ENCODE peak calls at places on chromosomes 3 and 15, in eight cellular contexts. A is heart left ventricle, E is HCT116, Z is ovary, I is uterus, Y is tibial nerve, Q is IMR-90, F is esophagus muscularis mucosa. T is an unnamed sample.

GRCh38 chr3:148962513-148962912 is 28.8 kb upstream of the GYG1 start:
- DNase-seq in A (no peak), E (peak), Z (no peak), I (no peak), Y (no peak), Q (peak), F (no peak), T (peak)

GRCh38 chr3:147422226-147422933 is 13.2 kb downstream of the ZIC1 start:
- DNase-seq in A (no peak), E (no peak), Z (no peak), I (no peak), Y (no peak), Q (no peak), F (no peak), T (no peak)

GRCh38 chr15:46786886-46787285 is 930.4 kb upstream of the SEMA6D start:
- DNase-seq in A (no peak), E (no peak), Z (no peak), I (no peak), Y (no peak), Q (no peak), F (no peak), T (no peak)

GRCh38 chr15:64455951-64456350 is 4.4 kb upstream of the ZNF609 start:
- DNase-seq in A (peak), E (no peak), Z (no peak), I (no peak), Y (no peak), Q (no peak), F (no peak), T (peak)

GRCh38 chr3:21634112-21634511 is 116.9 kb downstream of the ZNF385D start:
- DNase-seq in A (no peak), E (no peak), Z (no peak), I (no peak), Y (no peak), Q (no peak), F (no peak), T (no peak)

GRCh38 chr3:78589778-78590177 is 1178.0 kb downstream of the ROBO1 start:
- DNase-seq in A (no peak), E (no peak), Z (no peak), I (no peak), Y (no peak), Q (no peak), F (no peak), T (no peak)

GRCh38 chr15:52798529-52799101 is 8.5 kb upstream of the ONECUT1 start:
- DNase-seq in A (no peak), E (no peak), Z (no peak), I (no peak), Y (no peak), Q (no peak), F (no peak), T (no peak)

GRCh38 chr3:52286777-52287110 is 884 bp upstream of the GLYCTK start:
- DNase-seq in A (no peak), E (no peak), Z (peak), I (peak), Y (no peak), Q (no peak), F (no peak), T (no peak)

GRCh38 chr3:178900244-178900643 is 171.4 kb downstream of the ZMAT3 start:
- DNase-seq in A (no peak), E (no peak), Z (no peak), I (no peak), Y (no peak), Q (no peak), F (no peak), T (no peak)

GRCh38 chr3:102069211-102069662 is 219.9 kb downstream of the NFKBIZ start:
- DNase-seq in A (no peak), E (no peak), Z (no peak), I (no peak), Y (no peak), Q (peak), F (no peak), T (no peak)

GRCh38 chr3:105527538-105527937 is 160.8 kb downstream of the ALCAM start:
- DNase-seq in A (no peak), E (no peak), Z (no peak), I (no peak), Y (no peak), Q (no peak), F (no peak), T (no peak)

GRCh38 chr3:123081718-123082369 is 15.0 kb downstream of the PDIA5 start:
- DNase-seq in A (no peak), E (no peak), Z (no peak), I (no peak), Y (no peak), Q (no peak), F (no peak), T (no peak)

GRCh38 chr3:72152551-72153476 is 367.9 kb upstream of the PROK2 start:
- DNase-seq in A (peak), E (peak), Z (peak), I (peak), Y (peak), Q (peak), F (no peak), T (no peak)

DNA sequence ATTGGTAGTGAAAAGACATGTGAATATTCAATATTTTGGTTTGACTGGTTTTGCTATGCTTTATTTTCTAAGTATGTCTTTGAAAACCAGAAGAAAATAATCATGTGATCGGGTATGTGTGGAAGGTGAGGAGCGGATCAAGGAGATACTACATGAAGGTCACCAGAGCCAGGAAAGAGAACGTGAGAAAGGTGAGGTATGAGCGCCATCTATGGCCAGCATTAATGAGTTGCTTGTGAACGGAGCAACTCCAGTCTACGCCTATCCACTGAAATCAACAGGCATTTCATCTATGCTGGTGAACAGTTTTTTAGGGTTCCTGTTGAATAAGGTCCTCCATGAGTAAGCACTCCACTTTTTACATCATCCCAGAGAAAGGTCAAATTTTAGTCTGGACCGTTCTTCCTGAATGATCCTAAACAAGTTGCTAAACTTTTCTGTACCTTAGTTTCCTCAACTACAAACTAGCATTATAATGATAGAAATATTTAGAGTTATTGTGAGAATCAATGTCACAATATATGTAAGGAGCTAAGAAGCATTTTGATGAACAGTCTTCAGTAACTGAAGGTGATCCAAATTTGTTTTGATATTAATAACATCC is 1435.2 kb upstream of the CADM2 start:
- DNase-seq in A (no peak), E (no peak), Z (no peak), I (no peak), Y (no peak), Q (no peak), F (no peak), T (peak)
- TF ChIP-seq CTCF in A (peak), E (no peak), Z (no peak), I (no peak), Y (peak), Q (no peak), F (no peak), T (peak)

DNA sequence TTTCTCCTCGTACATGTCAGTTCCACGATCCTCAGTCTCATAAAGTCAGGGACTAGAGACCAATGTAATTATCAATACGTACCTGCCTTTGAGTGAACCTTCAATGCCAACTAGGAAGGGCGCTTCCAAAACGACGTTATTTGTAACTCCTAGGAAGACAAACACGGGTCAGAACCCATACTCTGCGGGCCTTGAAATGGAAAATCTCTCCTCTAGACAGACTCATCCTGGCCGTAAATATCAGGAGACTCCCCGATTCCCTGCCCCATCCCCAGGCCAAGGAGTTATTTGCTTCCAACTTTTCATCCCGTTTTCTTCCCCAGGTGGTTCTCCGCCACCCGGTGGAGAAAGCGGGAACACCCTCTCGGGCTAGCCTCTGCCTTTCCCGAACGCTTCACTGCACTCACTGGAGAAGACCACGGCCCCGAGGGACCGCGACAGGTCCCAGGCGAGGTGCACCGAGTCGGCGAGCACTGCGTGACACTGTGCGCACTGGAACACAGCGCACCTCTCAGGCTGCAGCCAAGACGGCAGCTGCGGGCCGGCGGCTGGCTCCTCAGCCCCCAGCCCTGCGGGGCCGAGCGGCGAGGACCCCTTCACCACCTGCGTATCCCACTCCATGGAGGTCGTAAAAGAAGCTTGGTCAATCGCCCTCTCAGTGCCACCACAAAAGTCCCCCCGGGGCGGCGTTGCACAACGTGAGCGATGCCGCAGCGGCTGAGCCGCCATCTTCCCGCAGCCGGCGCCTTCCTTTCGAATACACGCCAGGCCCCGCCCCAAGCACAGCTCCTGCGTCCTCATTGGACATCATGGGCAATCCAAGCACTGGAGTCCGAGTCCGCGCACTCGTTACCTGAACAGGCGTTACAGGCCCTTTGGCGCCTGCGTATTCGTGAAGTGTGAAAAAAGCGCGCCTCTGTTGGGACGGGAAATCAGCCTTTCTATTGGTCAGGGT is at the start of gene OIP5:
- DNase-seq in A (peak), E (peak), Z (peak), I (peak), Y (peak), Q (peak), F (peak), T (peak)
- TF ChIP-seq POLR2A in A (no peak), E (peak), Z (no peak), I (peak), Y (no peak), Q (peak), F (no peak), T (peak)

GRCh38 chr15:58628206-58629057 is 121.1 kb downstream of the ADAM10 start:
- DNase-seq in A (no peak), E (no peak), Z (no peak), I (no peak), Y (no peak), Q (no peak), F (no peak), T (peak)
- H3K4me3 ChIP-seq in A (peak), E (no peak), Z (peak), I (peak), Y (no peak), Q (peak), F (peak), T (peak)

GRCh38 chr3:53846134-53846850 is at the start of the genes CHDH and IL17RB:
- DNase-seq in A (peak), E (peak), Z (peak), I (peak), Y (no peak), Q (no peak), F (no peak), T (no peak)
- TF ChIP-seq CTCF in A (no peak), E (no peak), Z (no peak), I (peak), Y (no peak), Q (no peak), F (no peak), T (no peak)

GRCh38 chr3:138118863-138119766 is 3.7 kb upstream of the DZIP1L start:
- DNase-seq in A (peak), E (peak), Z (peak), I (peak), Y (peak), Q (peak), F (no peak), T (peak)

GRCh38 chr3:138113309-138113708 is 2.1 kb downstream of the DZIP1L start:
- DNase-seq in A (no peak), E (peak), Z (no peak), I (no peak), Y (no peak), Q (no peak), F (no peak), T (peak)

GRCh38 chr3:138112362-138112761 is 3.0 kb downstream of the DZIP1L start:
- DNase-seq in A (no peak), E (no peak), Z (no peak), I (no peak), Y (no peak), Q (no peak), F (no peak), T (no peak)

GRCh38 chr3:138114431-138114918 is 933 bp downstream of the DZIP1L start:
- DNase-seq in A (no peak), E (no peak), Z (peak), I (no peak), Y (no peak), Q (peak), F (no peak), T (no peak)

GRCh38 chr3:138114988-138115971 is at the start of gene DZIP1L:
- DNase-seq in A (peak), E (peak), Z (peak), I (peak), Y (peak), Q (peak), F (no peak), T (peak)
- TF ChIP-seq POLR2A in A (no peak), E (no peak), Z (peak), I (peak), Y (no peak), Q (peak), F (no peak), T (no peak)

GRCh38 chr3:116946376-116946775 is 236.8 kb downstream of the TUSC7 start:
- DNase-seq in A (no peak), E (no peak), Z (no peak), I (no peak), Y (no peak), Q (no peak), F (no peak), T (no peak)

GRCh38 chr3:116939091-116939490 is 229.5 kb downstream of the TUSC7 start:
- DNase-seq in A (no peak), E (no peak), Z (no peak), I (no peak), Y (no peak), Q (no peak), F (no peak), T (no peak)

GRCh38 chr3:116939550-116939949 is 230.0 kb downstream of the TUSC7 start:
- DNase-seq in A (no peak), E (no peak), Z (no peak), I (no peak), Y (no peak), Q (no peak), F (no peak), T (no peak)

DNA sequence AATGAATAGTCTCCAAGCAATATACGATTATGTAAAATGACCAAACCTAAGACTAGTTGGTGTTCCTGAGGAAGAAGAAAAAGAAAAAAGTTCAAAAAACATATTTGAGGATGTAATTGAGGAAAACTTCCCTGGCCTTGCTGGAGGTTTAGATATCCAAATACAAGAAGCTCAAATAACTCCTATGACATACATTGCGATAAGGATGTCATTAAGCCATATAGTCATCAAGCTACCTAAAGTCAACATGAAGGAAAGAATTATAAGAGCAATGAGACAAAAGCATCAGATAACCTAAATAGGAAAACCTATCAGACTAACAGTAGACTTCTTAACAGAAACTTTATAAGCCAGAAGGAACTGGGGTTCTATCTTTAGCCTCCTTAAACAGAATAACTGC is 231.1 kb downstream of the TUSC7 start:
- DNase-seq in A (no peak), E (no peak), Z (no peak), I (no peak), Y (no peak), Q (no peak), F (no peak), T (no peak)
- H3K4me3 ChIP-seq in A (no peak), E (no peak), Z (no peak), I (no peak), Y (no peak), Q (no peak), F (no peak), T (no peak)

GRCh38 chr3:58334013-58334321 is 1.3 kb downstream of the PXK start:
- DNase-seq in A (no peak), E (no peak), Z (no peak), I (no peak), Y (no peak), Q (no peak), F (no peak), T (peak)

GRCh38 chr3:58335432-58335947 is 2.8 kb downstream of the PXK start:
- DNase-seq in A (no peak), E (no peak), Z (no peak), I (no peak), Y (no peak), Q (no peak), F (no peak), T (no peak)

GRCh38 chr3:58332575-58333179 is at the start of gene PXK:
- DNase-seq in A (peak), E (peak), Z (peak), I (peak), Y (peak), Q (peak), F (no peak), T (peak)

GRCh38 chr3:58331593-58332152 is 1.0 kb upstream of the PXK start:
- DNase-seq in A (no peak), E (no peak), Z (no peak), I (no peak), Y (no peak), Q (no peak), F (no peak), T (no peak)

DNA sequence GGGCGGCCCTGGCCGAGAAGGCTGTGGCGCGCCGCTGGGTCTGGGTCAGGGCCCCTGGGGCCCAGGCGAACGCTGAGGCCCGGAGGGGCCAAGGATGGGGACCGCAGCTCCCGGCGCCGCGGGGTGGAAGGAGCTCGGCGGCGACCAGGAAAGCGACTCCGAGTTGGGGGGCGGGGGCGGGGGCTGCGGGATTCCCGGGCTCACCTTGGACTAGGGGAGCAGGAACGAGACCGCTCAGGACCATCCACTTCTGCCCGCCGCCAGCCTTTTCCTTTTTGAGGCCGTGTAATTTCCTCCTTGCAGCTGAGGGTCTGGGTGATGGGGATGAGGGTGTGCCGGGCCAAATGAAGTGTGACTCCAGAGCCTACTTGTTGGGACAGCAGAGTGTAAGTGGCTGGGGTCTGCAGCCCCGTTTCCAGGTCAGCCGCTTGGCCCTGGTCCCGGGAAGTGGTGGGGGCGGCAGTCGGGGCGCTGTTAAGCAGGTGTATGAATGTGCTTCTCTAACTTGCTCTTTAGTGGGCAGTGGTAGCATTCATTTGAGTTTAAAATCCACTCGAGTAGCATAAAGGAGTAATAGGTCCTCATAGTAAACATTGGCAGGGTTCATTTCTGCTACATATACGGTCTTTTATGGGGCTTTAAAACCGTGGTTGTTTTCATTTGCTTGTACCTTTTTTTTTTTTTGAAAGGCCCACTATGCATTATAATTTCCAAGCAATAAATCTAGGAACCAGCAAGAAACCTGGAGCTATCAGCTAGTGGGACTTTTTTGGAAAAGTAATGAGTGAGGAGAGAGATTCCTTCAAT is 717 bp downstream of the PXK start:
- DNase-seq in A (peak), E (no peak), Z (peak), I (peak), Y (no peak), Q (no peak), F (no peak), T (peak)
- TF ChIP-seq CTCF in A (no peak), E (peak), Z (no peak), I (no peak), Y (no peak), Q (no peak), F (no peak), T (no peak)